ENCODE peak calls at places on chromosome 15, in five cellular contexts. N is colonic mucosa, G is NCI-H460, X is HS-5, L is AG20443. V is an unnamed sample.
A peak's percentile ranks its signal among the peaks of the same experiment; 100 is the strongest.

GRCh38 chr15:70249616-70250015 is 151.9 kb upstream of the TLE3 start:
- DNase-seq in G (no peak), X (no peak), N (no peak), L (no peak), V (no peak)

GRCh38 chr15:67164811-67165652 is 89.4 kb downstream of the AAGAB start:
- DNase-seq in G (no peak), X (no peak), L (no peak), N (no peak), V (no peak)

GRCh38 chr15:59594493-59594942 is 17.1 kb upstream of the GCNT3 start:
- DNase-seq in N (peak; percentile 72), G (no peak), X (peak; percentile 64), L (peak; percentile 56), V (no peak)

GRCh38 chr15:33789141-33789540 is 179.2 kb upstream of the CHRM5 start:
- DNase-seq in X (peak; percentile 24), N (no peak), G (no peak), L (peak; percentile 37), V (no peak)

GRCh38 chr15:70442616-70443321 is 320.6 kb downstream of the UACA start:
- DNase-seq in N (no peak), X (no peak), G (no peak), L (no peak), V (no peak)

GRCh38 chr15:57821826-57822225 is 115.3 kb downstream of the POLR2M start:
- DNase-seq in N (no peak), X (no peak), L (no peak), G (no peak), V (no peak)

GRCh38 chr15:27817258-27817657 is 281.9 kb downstream of the OCA2 start:
- DNase-seq in G (no peak), N (no peak), X (no peak), L (no peak), V (no peak)

GRCh38 chr15:93488157-93488803 is 399.3 kb upstream of the RGMA start:
- DNase-seq in G (no peak), N (no peak), L (no peak), X (no peak), V (no peak)

GRCh38 chr15:43330780-43331086 is 360 bp upstream of the LCMT2 start:
- DNase-seq in L (no peak), G (no peak), N (no peak), X (no peak), V (no peak)

GRCh38 chr15:80604583-80605506 is 90.3 kb upstream of the ABHD17C start:
- DNase-seq in G (no peak), X (no peak), L (no peak), N (no peak), V (no peak)

GRCh38 chr15:68593826-68594532 is 15.2 kb downstream of the CORO2B start:
- DNase-seq in G (no peak), N (no peak), L (no peak), X (no peak), V (no peak)

GRCh38 chr15:82963356-82964341 is 11.1 kb upstream of the HOMER2 start:
- DNase-seq in G (no peak), X (no peak), N (no peak), L (peak; percentile 52), V (no peak)

GRCh38 chr15:59522988-59523461 is 85.0 kb downstream of the FAM81A start:
- DNase-seq in X (no peak), L (no peak), N (no peak), G (no peak), V (no peak)

GRCh38 chr15:33453761-33454160 is 143.0 kb downstream of the RYR3 start:
- DNase-seq in X (no peak), L (no peak), G (no peak), N (no peak), V (no peak)

GRCh38 chr15:100565591-100565990 is 36.4 kb downstream of the LINS1 start:
- DNase-seq in G (no peak), X (no peak), N (no peak), L (no peak), V (no peak)

GRCh38 chr15:52261498-52262242 is 33.9 kb downstream of the MYO5C start:
- DNase-seq in G (peak; percentile 64), N (peak; percentile 33), X (no peak), L (peak; percentile 88), V (peak; percentile 78)

GRCh38 chr15:101427606-101428487 is 61.7 kb downstream of the PCSK6 start:
- DNase-seq in X (no peak), L (no peak), N (no peak), G (no peak), V (no peak)

GRCh38 chr15:58465866-58466517 is 34.2 kb downstream of the LIPC start:
- DNase-seq in G (no peak), L (peak; percentile 38), N (no peak), X (no peak), V (no peak)

V was measured in HS-27A.